ENCODE peak calls at places on chromosomes 1 and 21, in seven cellular contexts. O, S, G, C, T, M and Q are unnamed samples.

GRCh38 chr1:200654660-200655059 is 15.0 kb downstream of the DDX59 start:
- DNase-seq in O (no peak), S (no peak), G (no peak), C (no peak), T (no peak), M (no peak), Q (no peak)

GRCh38 chr1:41658444-41659158 is 174.1 kb upstream of the EDN2 start:
- DNase-seq in O (no peak), S (no peak), G (no peak), C (no peak), T (no peak), M (no peak), Q (no peak)

GRCh38 chr1:168287237-168287664 is 6.6 kb downstream of the TBX19 start:
- DNase-seq in O (no peak), S (no peak), G (no peak), C (no peak), T (no peak), M (no peak), Q (no peak)

GRCh38 chr1:84254703-84255238 is 46.7 kb upstream of the SAMD13 start:
- DNase-seq in O (no peak), S (peak), G (no peak), C (no peak), T (no peak), M (no peak), Q (no peak)

GRCh38 chr1:2496087-2496622 is 20.1 kb downstream of the PLCH2 start:
- DNase-seq in O (no peak), S (peak), G (no peak), C (peak), T (no peak), M (no peak), Q (no peak)

GRCh38 chr1:241475688-241476087 is 43.9 kb downstream of the FH start:
- DNase-seq in O (no peak), S (no peak), G (no peak), C (no peak), T (no peak), M (no peak), Q (no peak)

GRCh38 chr1:107443860-107444259 is 303.0 kb downstream of the NTNG1 start:
- DNase-seq in O (no peak), S (no peak), G (no peak), C (no peak), T (no peak), M (no peak), Q (no peak)

GRCh38 chr1:222592171-222592570 is 2.4 kb upstream of the TAF1A start:
- DNase-seq in O (no peak), S (no peak), G (no peak), C (no peak), T (no peak), M (no peak), Q (no peak)

GRCh38 chr1:41422306-41422705 is 61.1 kb downstream of the FOXO6 start:
- DNase-seq in O (no peak), S (no peak), G (no peak), C (no peak), T (no peak), M (no peak), Q (no peak)

GRCh38 chr1:178798232-178798861 is 72.5 kb downstream of the ANGPTL1 start:
- DNase-seq in O (no peak), S (no peak), G (no peak), C (no peak), T (no peak), M (no peak), Q (no peak)

GRCh38 chr21:35059742-35060141 is 10.6 kb upstream of the RUNX1 start:
- DNase-seq in O (no peak), S (no peak), G (no peak), C (no peak), T (no peak), M (no peak), Q (no peak)

GRCh38 chr1:234602334-234603220 is 7.4 kb downstream of the IRF2BP2 start:
- DNase-seq in O (peak), S (peak), G (peak), C (no peak), T (peak), M (no peak), Q (peak)

GRCh38 chr1:151841141-151841540 is 1.5 kb upstream of the C2CD4D start:
- DNase-seq in O (no peak), S (peak), G (no peak), C (no peak), T (no peak), M (no peak), Q (no peak)

GRCh38 chr1:232704694-232705680 is 75.1 kb upstream of the SIPA1L2 start:
- DNase-seq in O (peak), S (no peak), G (peak), C (no peak), T (peak), M (no peak), Q (peak)

GRCh38 chr21:38179504-38179900 is 77.3 kb upstream of the KCNJ15 start:
- DNase-seq in O (no peak), S (no peak), G (no peak), C (no peak), T (no peak), M (no peak), Q (no peak)

GRCh38 chr1:150102986-150103385 is 35.4 kb downstream of the VPS45 start:
- DNase-seq in O (no peak), S (no peak), G (no peak), C (no peak), T (no peak), M (no peak), Q (no peak)

GRCh38 chr1:208031316-208031931 is 120.5 kb upstream of the CD34 start:
- DNase-seq in O (no peak), S (no peak), G (no peak), C (no peak), T (no peak), M (no peak), Q (no peak)

GRCh38 chr1:206923009-206923960 is 1.5 kb upstream of the FCMR start:
- DNase-seq in O (no peak), S (no peak), G (no peak), C (peak), T (no peak), M (peak), Q (peak)

GRCh38 chr1:173453982-173454381 is 23.2 kb upstream of the PRDX6 start:
- DNase-seq in O (no peak), S (no peak), G (no peak), C (no peak), T (no peak), M (no peak), Q (no peak)

GRCh38 chr1:202590975-202591411 is 119.3 kb downstream of the SYT2 start:
- DNase-seq in O (no peak), S (no peak), G (no peak), C (no peak), T (no peak), M (no peak), Q (no peak)